ENCODE peak calls at places on chromosomes 7 and 10, in eight cellular contexts. X is uterus, K is C1 segment of cervical spinal cord, C is SK-MEL-5, T is neural progenitor cell, R is AG04450, W is heart right ventricle, P is amniotic stem cell. H is an unnamed sample.

GRCh38 chr10:103616705-103617361 is 123.3 kb downstream of the NEURL1 start:
- DNase-seq in T (no peak), R (peak; percentile 73), W (peak; percentile 71), X (peak; percentile 92), P (no peak), K (no peak), C (no peak), H (peak; percentile 75)

GRCh38 chr7:27576360-27576944 is 86.2 kb downstream of the HIBADH start:
- DNase-seq in P (no peak), T (peak; percentile 47), C (peak; percentile 79), W (no peak), K (no peak), X (no peak), R (peak; percentile 3), H (no peak)

GRCh38 chr10:5551531-5552375 is 27.0 kb downstream of the CALML3 start:
- DNase-seq in C (no peak), T (no peak), P (no peak), W (no peak), K (no peak), X (no peak), R (no peak), H (peak; percentile 3)

GRCh38 chr10:114239117-114239993 is at the start of gene VWA2:
- DNase-seq in C (no peak), W (peak; percentile 47), R (no peak), P (no peak), K (no peak), T (peak; percentile 76), X (no peak), H (peak; percentile 23)

GRCh38 chr10:10818082-10818481 is 199.6 kb upstream of the CELF2 start:
- DNase-seq in P (no peak), R (no peak), W (no peak), K (no peak), T (no peak), C (no peak), X (peak; percentile 45), H (no peak)

GRCh38 chr10:50622497-50623298 is 1.1 kb downstream of the SGMS1 start:
- DNase-seq in T (peak; percentile 67), K (no peak), X (peak; percentile 60), R (no peak), C (peak; percentile 31), W (peak; percentile 57), P (peak; percentile 47), H (peak; percentile 34)

GRCh38 chr7:111834367-111834766 is 272.1 kb upstream of the IMMP2L start:
- DNase-seq in P (no peak), X (no peak), K (no peak), C (no peak), R (no peak), W (no peak), T (no peak), H (no peak)

GRCh38 chr10:56466005-56466404 is 104.9 kb upstream of the ZWINT start:
- DNase-seq in K (no peak), P (no peak), R (no peak), T (no peak), W (no peak), C (no peak), X (no peak), H (no peak)

GRCh38 chr7:80542398-80542797 is 30.5 kb upstream of the GNAT3 start:
- DNase-seq in W (no peak), P (peak; percentile 86), T (no peak), C (no peak), R (peak; percentile 76), X (no peak), K (no peak), H (no peak)

GRCh38 chr7:102046373-102047117 is 229.1 kb downstream of the CUX1 start:
- DNase-seq in R (no peak), C (no peak), T (no peak), P (no peak), K (no peak), X (no peak), W (no peak), H (no peak)

GRCh38 chr7:2307690-2308107 is 6.5 kb downstream of the SNX8 start:
- DNase-seq in T (no peak), X (no peak), P (no peak), R (no peak), K (no peak), W (no peak), C (no peak), H (no peak)

GRCh38 chr10:36367362-36367761 is 725.3 kb upstream of the FZD8 start:
- DNase-seq in P (no peak), X (no peak), T (no peak), W (no peak), C (no peak), R (no peak), K (no peak), H (no peak)

GRCh38 chr7:139441961-139442360 is 41.5 kb downstream of the KLRG2 start:
- DNase-seq in K (no peak), R (no peak), X (no peak), P (no peak), T (no peak), C (no peak), W (no peak), H (no peak)

GRCh38 chr10:104297697-104298660 is 29.0 kb downstream of the GSTO2 start:
- DNase-seq in P (no peak), R (no peak), K (no peak), C (peak; percentile 71), X (no peak), W (no peak), T (peak; percentile 69), H (peak; percentile 26)

GRCh38 chr10:75450654-75451419 is 19.4 kb downstream of the LRMDA start:
- DNase-seq in R (no peak), K (no peak), C (no peak), P (no peak), X (no peak), T (no peak), W (no peak), H (no peak)

GRCh38 chr7:99132922-99133321 is 11.0 kb downstream of the SMURF1 start:
- DNase-seq in C (no peak), T (no peak), K (no peak), P (no peak), R (peak; percentile 58), X (no peak), W (no peak), H (no peak)

GRCh38 chr10:14129770-14130169 is 201.0 kb downstream of the FRMD4A start:
- DNase-seq in C (no peak), T (no peak), W (no peak), X (no peak), P (no peak), R (no peak), K (no peak), H (no peak)

GRCh38 chr7:151511946-151512345 is 7.7 kb downstream of the RHEB start:
- DNase-seq in R (no peak), X (no peak), W (no peak), C (no peak), T (no peak), P (no peak), K (no peak), H (no peak)

GRCh38 chr7:135164357-135165021 is 6.0 kb downstream of the CYREN start:
- DNase-seq in R (no peak), X (no peak), T (no peak), C (peak; percentile 95), K (no peak), W (peak; percentile 59), P (no peak), H (no peak)

GRCh38 chr7:89857767-89858166 is 296.5 kb upstream of the STEAP1 start:
- DNase-seq in P (no peak), K (no peak), R (no peak), W (no peak), T (no peak), X (no peak), C (no peak), H (no peak)

GRCh38 chr10:66180651-66181318 is 745.1 kb upstream of the LRRTM3 start:
- DNase-seq in C (peak; percentile 72), T (peak; percentile 66), X (no peak), R (peak; percentile 21), W (no peak), P (peak; percentile 24), K (no peak), H (no peak)

GRCh38 chr10:3948843-3949242 is 163.8 kb upstream of the KLF6 start:
- DNase-seq in K (no peak), R (no peak), C (no peak), P (no peak), W (no peak), T (no peak), X (no peak), H (no peak)

GRCh38 chr10:90884414-90884813 is 12.6 kb downstream of the RPP30 start:
- DNase-seq in W (no peak), C (no peak), T (no peak), R (no peak), P (no peak), K (no peak), X (no peak), H (no peak)

GRCh38 chr7:40717242-40717641 is 582.4 kb downstream of the SUGCT start:
- DNase-seq in K (no peak), W (peak; percentile 66), P (no peak), C (peak; percentile 93), T (peak; percentile 56), X (peak; percentile 57), R (peak; percentile 60), H (peak; percentile 72)

GRCh38 chr10:63738410-63738809 is 217.2 kb downstream of the REEP3 start:
- DNase-seq in R (no peak), T (no peak), P (no peak), X (no peak), C (no peak), W (no peak), K (no peak), H (no peak)

GRCh38 chr7:98086231-98086855 is 20.3 kb upstream of the LMTK2 start:
- DNase-seq in C (no peak), W (no peak), T (no peak), P (no peak), R (no peak), K (no peak), X (no peak), H (no peak)

GRCh38 chr10:76337641-76338040 is 906.2 kb downstream of the LRMDA start:
- DNase-seq in X (no peak), P (no peak), C (no peak), R (peak; percentile 69), T (no peak), W (no peak), K (no peak), H (no peak)

GRCh38 chr10:119491941-119492340 is 50.6 kb downstream of the RGS10 start:
- DNase-seq in T (no peak), X (no peak), R (peak; percentile 16), K (no peak), C (no peak), W (no peak), P (no peak), H (no peak)

GRCh38 chr7:101172854-101173751 is 7.0 kb downstream of the NAT16 start:
- DNase-seq in X (peak; percentile 58), P (peak; percentile 66), K (no peak), C (no peak), W (peak; percentile 74), T (no peak), R (peak; percentile 68), H (peak; percentile 75)

GRCh38 chr10:13725594-13725993 is 138.8 kb downstream of the PRPF18 start:
- DNase-seq in T (no peak), X (no peak), R (no peak), K (no peak), W (no peak), C (no peak), P (no peak), H (no peak)

GRCh38 chr7:131010714-131011436 is 276.9 kb upstream of the KLF14 start:
- DNase-seq in P (no peak), W (no peak), R (no peak), T (no peak), X (no peak), C (peak; percentile 39), K (no peak), H (no peak)

GRCh38 chr7:43141091-43141490 is 28.6 kb downstream of the HECW1 start:
- DNase-seq in X (no peak), R (no peak), W (no peak), P (no peak), K (no peak), T (peak; percentile 29), C (no peak), H (no peak)

GRCh38 chr7:22295402-22296264 is 61.3 kb downstream of the RAPGEF5 start:
- DNase-seq in P (no peak), X (no peak), T (peak; percentile 34), C (peak; percentile 62), W (no peak), R (no peak), K (no peak), H (no peak)

GRCh38 chr7:131552053-131552452 is 4.4 kb downstream of the PODXL start:
- DNase-seq in W (no peak), P (no peak), X (no peak), T (no peak), R (no peak), C (no peak), K (no peak), H (no peak)

H was measured in left ventricle myocardium inferior.